ENCODE peak calls at places on chromosomes 3 and 15, in seven cellular contexts. B is sigmoid colon, N is IMR-90, A is A549, O is adrenal gland, R is HCT116, J is tibial nerve. F is an unnamed sample.

GRCh38 chr3:50028336-50028735 is 60.4 kb upstream of the RBM5 start:
- DNase-seq in B (no peak), N (peak; percentile 66), A (no peak), O (no peak), R (no peak), J (no peak), F (no peak)

GRCh38 chr15:100221461-100222348 is 120.1 kb downstream of the ADAMTS17 start:
- DNase-seq in B (no peak), N (no peak), A (no peak), O (no peak), R (no peak), J (no peak), F (no peak)

GRCh38 chr3:151866711-151867410 is 6.6 kb upstream of the SUCNR1 start:
- DNase-seq in B (no peak), N (no peak), A (no peak), O (no peak), R (no peak), J (no peak), F (no peak)

GRCh38 chr15:25251700-25252390 is 187.0 kb downstream of the UBE3A start:
- DNase-seq in B (peak; percentile 35), N (no peak), A (no peak), O (no peak), R (no peak), J (no peak), F (no peak)

GRCh38 chr15:78131295-78132021 is at the start of gene CIB2:
- DNase-seq in B (peak; percentile 84), N (peak; percentile 41), A (peak; percentile 71), O (peak; percentile 62), R (no peak), J (no peak), F (peak; percentile 65)

GRCh38 chr15:95405447-95405846 is 925.1 kb upstream of the NR2F2 start:
- DNase-seq in B (no peak), N (peak; percentile 62), A (no peak), O (peak; percentile 19), R (no peak), J (no peak), F (no peak)

GRCh38 chr15:47588968-47589367 is 128.3 kb upstream of the SEMA6D start:
- DNase-seq in B (no peak), N (no peak), A (no peak), O (no peak), R (no peak), J (no peak), F (no peak)

GRCh38 chr3:16883726-16884083 is 1.1 kb upstream of the PLCL2 start:
- DNase-seq in B (no peak), N (no peak), A (no peak), O (no peak), R (no peak), J (no peak), F (no peak)

GRCh38 chr3:8324727-8325126 is 176.9 kb upstream of the LMCD1 start:
- DNase-seq in B (no peak), N (peak; percentile 27), A (peak; percentile 55), O (peak; percentile 50), R (peak; percentile 40), J (no peak), F (no peak)

GRCh38 chr3:54891540-54891897 is 36.3 kb downstream of the LRTM1 start:
- DNase-seq in B (peak; percentile 94), N (peak; percentile 97), A (peak; percentile 79), O (peak; percentile 93), R (no peak), J (peak; percentile 56), F (peak; percentile 90)

GRCh38 chr15:80932989-80933388 is 56.6 kb downstream of the MESD start:
- DNase-seq in B (peak; percentile 93), N (peak; percentile 93), A (no peak), O (peak; percentile 32), R (no peak), J (peak; percentile 25), F (peak; percentile 29)

GRCh38 chr3:148221303-148221702 is 476.4 kb upstream of the AGTR1 start:
- DNase-seq in B (no peak), N (no peak), A (no peak), O (no peak), R (no peak), J (no peak), F (no peak)

GRCh38 chr3:127455541-127456450 is 134.7 kb downstream of the TPRA1 start:
- DNase-seq in B (peak; percentile 72), N (peak; percentile 29), A (peak; percentile 45), O (peak; percentile 59), R (peak; percentile 34), J (peak; percentile 43), F (no peak)

GRCh38 chr3:62732183-62732904 is 142.9 kb downstream of the CADPS start:
- DNase-seq in B (no peak), N (no peak), A (no peak), O (no peak), R (no peak), J (no peak), F (no peak)

GRCh38 chr15:89735773-89736172 is 15.3 kb downstream of the MESP1 start:
- DNase-seq in B (no peak), N (no peak), A (no peak), O (no peak), R (no peak), J (no peak), F (no peak)

GRCh38 chr3:174330303-174330702 is 528.8 kb upstream of the NAALADL2 start:
- DNase-seq in B (no peak), N (peak; percentile 85), A (no peak), O (no peak), R (no peak), J (no peak), F (no peak)

GRCh38 chr15:80991446-80991845 is 1.8 kb upstream of the MESD start:
- DNase-seq in B (peak; percentile 89), N (peak; percentile 73), A (no peak), O (no peak), R (no peak), J (peak; percentile 55), F (peak; percentile 69)

GRCh38 chr15:90879730-90880366 is 4.5 kb upstream of the FES start:
- DNase-seq in B (no peak), N (no peak), A (no peak), O (no peak), R (no peak), J (no peak), F (no peak)

GRCh38 chr3:16887130-16887529 is 2.4 kb downstream of the PLCL2 start:
- DNase-seq in B (no peak), N (no peak), A (no peak), O (no peak), R (no peak), J (no peak), F (no peak)

GRCh38 chr15:46751303-46751702 is 966.0 kb upstream of the SEMA6D start:
- DNase-seq in B (no peak), N (no peak), A (no peak), O (no peak), R (no peak), J (no peak), F (no peak)

GRCh38 chr15:47711654-47712053 is 5.7 kb upstream of the SEMA6D start:
- DNase-seq in B (no peak), N (no peak), A (no peak), O (no peak), R (no peak), J (no peak), F (no peak)

GRCh38 chr3:141926929-141927328 is 50.5 kb downstream of the ATP1B3 start:
- DNase-seq in B (no peak), N (no peak), A (no peak), O (no peak), R (no peak), J (no peak), F (peak; percentile 1)

GRCh38 chr3:141929341-141929995 is 53.0 kb downstream of the ATP1B3 start:
- DNase-seq in B (peak; percentile 25), N (no peak), A (no peak), O (no peak), R (no peak), J (no peak), F (no peak)

GRCh38 chr3:141933421-141934300 is 57.2 kb downstream of the ATP1B3 start:
- DNase-seq in B (peak; percentile 37), N (no peak), A (no peak), O (no peak), R (no peak), J (no peak), F (no peak)

GRCh38 chr3:141930801-141931200 is 54.4 kb downstream of the ATP1B3 start:
- DNase-seq in B (peak; percentile 49), N (no peak), A (no peak), O (no peak), R (no peak), J (no peak), F (peak; percentile 3)

DNA sequence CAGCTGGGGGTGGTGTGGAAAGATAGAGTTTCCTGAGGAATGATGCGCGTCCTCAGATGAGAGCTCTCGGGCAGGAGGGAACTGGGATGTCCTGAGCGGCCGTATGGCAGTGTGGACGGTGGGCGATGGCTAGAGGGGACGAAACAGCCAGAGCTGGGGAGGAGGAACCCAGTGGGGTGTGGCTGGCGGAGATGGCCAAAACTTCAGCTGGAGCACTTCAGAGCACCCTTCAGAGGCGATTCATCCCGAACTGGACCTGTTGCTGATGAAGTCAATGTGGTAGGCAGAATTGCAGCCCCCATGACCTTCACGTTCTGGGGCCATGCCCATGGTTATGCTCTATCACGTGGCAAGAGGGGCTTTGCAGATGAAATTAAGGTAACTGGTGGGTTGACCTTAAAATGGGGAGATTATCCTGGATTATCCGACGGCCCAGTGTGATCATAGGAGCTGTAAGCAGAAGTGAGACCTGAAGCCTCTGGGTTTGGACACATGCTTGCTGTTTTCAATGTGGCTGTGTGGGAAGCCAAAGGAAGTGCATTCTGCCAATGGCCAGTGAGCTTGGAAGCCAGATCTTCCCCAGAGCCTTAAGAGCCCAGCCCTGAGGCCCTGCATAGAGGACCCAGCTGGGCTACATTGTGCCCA is 52.3 kb downstream of the ATP1B3 start:
- DNase-seq in B (peak; percentile 59), N (no peak), A (no peak), O (no peak), R (no peak), J (no peak), F (no peak)
- TF ChIP-seq POLR2A in B (no peak), N (no peak), A (no peak), O (no peak), R (no peak), J (no peak), F (no peak)

GRCh38 chr15:87528873-87529272 is 727.7 kb downstream of the NTRK3 start:
- DNase-seq in B (no peak), N (no peak), A (no peak), O (no peak), R (no peak), J (no peak), F (no peak)
- H3K4me1 ChIP-seq in B (no peaks in the 10 kb centered on the region), N (no peaks in the 10 kb centered on the region), A (no peaks in the 10 kb centered on the region), O (no peaks in the 10 kb centered on the region), R (no peaks in the 10 kb centered on the region), J (no peaks in the 10 kb centered on the region), F (no peaks in the 10 kb centered on the region)

DNA sequence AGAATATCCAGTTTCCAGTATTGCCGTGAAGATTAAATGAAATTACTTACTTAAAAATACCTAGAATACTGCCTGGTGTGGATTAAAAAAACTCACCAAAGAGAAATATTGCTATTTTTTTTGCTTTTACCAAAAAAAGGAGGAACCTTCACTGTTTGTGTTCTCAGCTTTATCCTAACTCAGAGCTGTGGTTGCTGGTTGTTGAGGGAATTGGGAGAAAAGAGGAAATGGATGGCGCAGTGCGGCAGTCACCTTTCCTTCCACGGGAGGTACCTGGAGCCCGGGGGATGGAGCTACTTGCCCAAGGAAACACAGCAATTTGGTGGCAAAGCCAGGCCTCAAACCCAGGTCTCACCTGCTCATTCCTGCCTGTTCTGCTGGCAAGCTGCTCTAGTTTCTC is 270.3 kb downstream of the RPLP1 start:
- DNase-seq in B (no peak), N (no peak), A (no peak), O (no peak), R (no peak), J (no peak), F (no peak)
- H3K27ac ChIP-seq in B (no peak overlapping the region), N (no peak overlapping the region), A (no peak overlapping the region), O (no peak overlapping the region), R (no peak overlapping the region), J (no peak overlapping the region), F (no peak overlapping the region)

GRCh38 chr3:150631515-150632221 is 28.5 kb downstream of the SELENOT start:
- DNase-seq in B (no peak), N (no peak), A (no peak), O (no peak), R (no peak), J (no peak), F (no peak)
- TF ChIP-seq POLR2A in B (no peak), N (no peak), A (no peak), O (no peak), R (no peak), J (no peak), F (no peak)

F was measured in uterus.